ENCODE peak calls at places on chromosome 12, in six cellular contexts. One of them, this sample, is unnamed.

GRCh38 chr12:106022568-106023012 is 116.2 kb downstream of the NUAK1 start:
- DNase-seq in ovary: no peak
- DNase-seq in stomach: no peak
- DNase-seq in IMR-90: peak; percentile 80
- DNase-seq in K562: no peak
- DNase-seq in sigmoid colon: no peak
- DNase-seq in this sample: no peak

GRCh38 chr12:32292175-32292574 is 107.2 kb upstream of the FGD4 start:
- DNase-seq in ovary: no peak
- DNase-seq in stomach: no peak
- DNase-seq in IMR-90: no peak
- DNase-seq in K562: no peak
- DNase-seq in sigmoid colon: no peak
- DNase-seq in this sample: no peak

GRCh38 chr12:26185532-26186320 is 9.6 kb upstream of the SSPN start:
- DNase-seq in ovary: no peak
- DNase-seq in stomach: no peak
- DNase-seq in IMR-90: no peak
- DNase-seq in K562: no peak
- DNase-seq in sigmoid colon: no peak
- DNase-seq in this sample: no peak

GRCh38 chr12:21509768-21510167 is 8.2 kb downstream of the GOLT1B start:
- DNase-seq in ovary: no peak
- DNase-seq in stomach: no peak
- DNase-seq in IMR-90: no peak
- DNase-seq in K562: no peak
- DNase-seq in sigmoid colon: no peak
- DNase-seq in this sample: no peak

GRCh38 chr12:85385406-85385805 is 105.4 kb downstream of the ALX1 start:
- DNase-seq in ovary: no peak
- DNase-seq in stomach: no peak
- DNase-seq in IMR-90: no peak
- DNase-seq in K562: no peak
- DNase-seq in sigmoid colon: no peak
- DNase-seq in this sample: no peak

GRCh38 chr12:12432373-12432772 is 75.5 kb downstream of the BORCS5 start:
- DNase-seq in ovary: no peak
- DNase-seq in stomach: no peak
- DNase-seq in IMR-90: peak; percentile 96
- DNase-seq in K562: no peak
- DNase-seq in sigmoid colon: no peak
- DNase-seq in this sample: no peak

GRCh38 chr12:120321382-120322202 is 6.0 kb downstream of the PLA2G1B start:
- DNase-seq in ovary: no peak
- DNase-seq in stomach: peak; percentile 51
- DNase-seq in IMR-90: no peak
- DNase-seq in K562: no peak
- DNase-seq in sigmoid colon: no peak
- DNase-seq in this sample: no peak

GRCh38 chr12:95600567-95600966 is 49.3 kb upstream of the USP44 start:
- DNase-seq in ovary: no peak
- DNase-seq in stomach: no peak
- DNase-seq in IMR-90: no peak
- DNase-seq in K562: no peak
- DNase-seq in sigmoid colon: no peak
- DNase-seq in this sample: no peak

GRCh38 chr12:12461281-12461922 is 101.3 kb downstream of the DUSP16 start:
- DNase-seq in ovary: no peak
- DNase-seq in stomach: no peak
- DNase-seq in IMR-90: no peak
- DNase-seq in K562: no peak
- DNase-seq in sigmoid colon: no peak
- DNase-seq in this sample: no peak

GRCh38 chr12:64679487-64679983 is 69.2 kb downstream of the RASSF3 start:
- DNase-seq in ovary: peak; percentile 58
- DNase-seq in stomach: peak; percentile 71
- DNase-seq in IMR-90: peak; percentile 65
- DNase-seq in K562: peak; percentile 82
- DNase-seq in sigmoid colon: peak; percentile 90
- DNase-seq in this sample: peak; percentile 84

GRCh38 chr12:52165096-52165855 is 26.5 kb downstream of the KRT80 start:
- DNase-seq in ovary: no peak
- DNase-seq in stomach: no peak
- DNase-seq in IMR-90: no peak
- DNase-seq in K562: no peak
- DNase-seq in sigmoid colon: no peak
- DNase-seq in this sample: no peak

GRCh38 chr12:43847427-43847826 is 11.5 kb downstream of the TMEM117 start:
- DNase-seq in ovary: no peak
- DNase-seq in stomach: no peak
- DNase-seq in IMR-90: peak; percentile 41
- DNase-seq in K562: no peak
- DNase-seq in sigmoid colon: no peak
- DNase-seq in this sample: no peak

GRCh38 chr12:104177663-104178501 is 37.7 kb upstream of the TXNRD1 start:
- DNase-seq in ovary: peak; percentile 76
- DNase-seq in stomach: peak; percentile 38
- DNase-seq in IMR-90: peak; percentile 97
- DNase-seq in K562: peak; percentile 73
- DNase-seq in sigmoid colon: peak; percentile 97
- DNase-seq in this sample: peak; percentile 53

GRCh38 chr12:121388421-121388981 is 11.4 kb upstream of the RNF34 start:
- DNase-seq in ovary: no peak
- DNase-seq in stomach: no peak
- DNase-seq in IMR-90: peak; percentile 94
- DNase-seq in K562: peak; percentile 45
- DNase-seq in sigmoid colon: no peak
- DNase-seq in this sample: no peak

DNA sequence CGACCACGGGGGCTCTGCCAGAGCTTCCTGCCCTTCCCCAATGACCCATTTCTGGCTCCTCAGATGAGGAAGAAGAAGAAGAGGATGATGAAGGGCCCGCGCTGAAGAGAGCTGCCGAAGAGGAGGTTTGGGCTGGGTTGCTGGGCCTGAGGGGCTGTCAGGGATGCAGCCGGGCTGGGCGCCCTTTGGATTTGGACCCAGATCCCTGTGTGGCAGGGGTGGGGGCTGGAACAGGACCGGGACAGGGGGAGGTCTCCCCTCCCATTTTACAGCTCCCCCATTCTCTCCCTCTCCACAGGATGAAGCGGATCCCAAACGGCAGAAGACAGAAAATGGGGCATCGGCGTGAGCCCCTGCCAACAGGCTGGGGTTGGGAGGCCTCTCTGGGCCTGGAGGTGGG is 2.2 kb upstream of the LAG3 start:
- DNase-seq in ovary: no peak
- DNase-seq in stomach: no peak
- DNase-seq in IMR-90: no peak
- DNase-seq in K562: no peak
- DNase-seq in sigmoid colon: no peak
- DNase-seq in this sample: no peak
- H3K4me1 ChIP-seq in ovary: peaks cover 19% of the 10 kb centered on the region
- H3K4me1 ChIP-seq in stomach: peaks cover 88% of the 10 kb centered on the region
- H3K4me1 ChIP-seq in IMR-90: peaks cover 20% of the 10 kb centered on the region
- H3K4me1 ChIP-seq in K562: peaks cover 12% of the 10 kb centered on the region
- H3K4me1 ChIP-seq in sigmoid colon: peaks cover 73% of the 10 kb centered on the region
- H3K4me1 ChIP-seq in this sample: peaks cover 11% of the 10 kb centered on the region

GRCh38 chr12:1607940-1608782 is 13.8 kb upstream of the FBXL14 start:
- DNase-seq in ovary: no peak
- DNase-seq in stomach: no peak
- DNase-seq in IMR-90: peak; percentile 42
- DNase-seq in K562: no peak
- DNase-seq in sigmoid colon: no peak
- DNase-seq in this sample: no peak

GRCh38 chr12:1603621-1604020 is 9.2 kb upstream of the FBXL14 start:
- DNase-seq in ovary: no peak
- DNase-seq in stomach: no peak
- DNase-seq in IMR-90: no peak
- DNase-seq in K562: peak; percentile 33
- DNase-seq in sigmoid colon: no peak
- DNase-seq in this sample: no peak

GRCh38 chr12:1605129-1606020 is 11.0 kb upstream of the FBXL14 start:
- DNase-seq in ovary: peak; percentile 74
- DNase-seq in stomach: peak; percentile 73
- DNase-seq in IMR-90: peak; percentile 86
- DNase-seq in K562: peak; percentile 89
- DNase-seq in sigmoid colon: peak; percentile 90
- DNase-seq in this sample: peak; percentile 79

GRCh38 chr12:1604464-1604863 is 10.1 kb upstream of the FBXL14 start:
- DNase-seq in ovary: no peak
- DNase-seq in stomach: no peak
- DNase-seq in IMR-90: no peak
- DNase-seq in K562: no peak
- DNase-seq in sigmoid colon: no peak
- DNase-seq in this sample: no peak

DNA sequence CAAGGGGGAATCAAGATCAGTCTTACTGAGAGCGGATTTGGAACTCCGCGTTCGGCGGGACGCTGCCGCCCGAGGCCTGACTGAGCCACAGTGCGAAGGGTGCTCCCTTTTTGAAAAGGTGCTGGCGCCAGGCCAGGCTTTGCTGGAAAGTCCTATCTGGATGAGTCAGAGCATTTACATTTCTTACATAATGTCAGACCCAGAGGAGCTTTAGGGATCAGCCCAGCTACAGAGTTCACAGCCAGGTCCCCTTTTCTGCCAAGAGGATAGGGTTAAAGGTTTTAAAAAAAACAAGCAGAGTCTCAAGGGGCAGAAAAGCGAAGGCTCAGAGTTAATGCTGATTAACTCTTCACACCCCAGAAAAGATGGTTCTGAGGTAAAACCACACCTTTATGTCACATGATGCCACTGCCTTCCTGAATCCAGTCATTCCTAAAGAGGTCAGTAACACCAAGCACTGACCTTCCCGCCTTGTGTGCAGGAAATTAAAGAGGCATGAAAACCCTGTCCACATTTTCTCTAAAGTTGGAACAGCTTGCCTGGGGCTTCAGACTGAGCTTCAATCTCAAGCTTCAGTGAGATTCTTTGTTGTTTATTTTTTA is 11.7 kb upstream of the FBXL14 start:
- DNase-seq in ovary: peak; percentile 95
- DNase-seq in stomach: peak; percentile 96
- DNase-seq in IMR-90: peak; percentile 84
- DNase-seq in K562: peak; percentile 94
- DNase-seq in sigmoid colon: peak; percentile 97
- DNase-seq in this sample: peak; percentile 94
- TF ChIP-seq POLR2A in ovary: peak; percentile 60
- TF ChIP-seq POLR2A in stomach: no peak
- TF ChIP-seq POLR2A in IMR-90: no peak
- TF ChIP-seq POLR2A in K562: peak; percentile 52
- TF ChIP-seq POLR2A in sigmoid colon: peak; percentile 57
- TF ChIP-seq POLR2A in this sample: no peak

DNA sequence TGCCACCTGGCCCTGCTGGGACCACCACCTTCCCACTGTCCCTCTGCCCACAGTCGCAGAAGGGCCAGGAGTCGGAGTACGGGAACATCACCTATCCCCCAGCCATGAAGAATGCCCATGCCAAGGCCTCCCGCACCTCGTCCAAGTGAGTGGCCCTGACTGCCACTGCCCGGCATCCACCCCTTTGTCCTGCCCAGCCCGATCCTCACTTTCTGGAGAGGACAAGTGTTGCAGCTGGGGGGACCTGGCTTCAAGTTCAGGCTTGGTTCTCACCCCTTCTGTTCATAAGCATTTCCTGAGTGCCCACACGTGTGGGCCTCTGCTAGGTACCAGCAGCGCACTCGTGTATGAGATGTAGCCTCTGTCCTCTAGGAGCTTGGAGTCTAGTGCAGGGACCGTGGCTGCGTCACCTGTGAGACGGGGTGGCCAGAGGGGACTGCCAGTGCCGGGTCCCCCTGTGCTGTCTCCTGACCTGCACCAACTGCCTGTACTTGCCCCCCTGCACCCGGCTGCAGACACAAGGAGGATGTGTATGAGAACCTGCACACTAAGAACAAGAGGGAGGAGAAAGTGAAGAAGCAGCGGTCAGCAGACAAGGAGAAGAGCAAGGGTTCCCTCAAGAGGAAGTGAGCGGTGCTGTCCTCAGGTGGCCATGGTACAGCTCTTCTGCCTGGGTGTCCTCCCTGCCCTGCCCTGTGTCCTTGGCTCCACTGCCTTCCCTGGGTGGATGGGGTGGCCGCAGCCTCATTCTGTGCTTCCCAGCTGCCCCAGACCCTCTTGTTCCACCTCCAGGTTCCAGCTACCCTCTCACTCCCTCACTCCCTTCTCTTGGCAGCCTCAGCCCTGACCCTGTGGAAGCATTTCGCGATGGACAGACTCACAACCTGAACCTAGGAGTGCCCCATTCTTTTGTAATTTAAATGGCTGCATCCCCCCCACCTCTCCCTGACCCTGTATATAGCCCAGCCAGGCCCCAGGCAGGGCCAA is 9.4 kb downstream of the PTPN6 start:
- DNase-seq in ovary: peak; percentile 45
- DNase-seq in stomach: no peak
- DNase-seq in IMR-90: peak; percentile 38
- DNase-seq in K562: peak; percentile 65
- DNase-seq in sigmoid colon: peak; percentile 70
- DNase-seq in this sample: peak; percentile 31
- TF ChIP-seq CTCF in ovary: no peak
- TF ChIP-seq CTCF in stomach: no peak
- TF ChIP-seq CTCF in IMR-90: peak; percentile 40
- TF ChIP-seq CTCF in K562: peak; percentile 67
- TF ChIP-seq CTCF in sigmoid colon: no peak
- TF ChIP-seq CTCF in this sample: no peak

DNA sequence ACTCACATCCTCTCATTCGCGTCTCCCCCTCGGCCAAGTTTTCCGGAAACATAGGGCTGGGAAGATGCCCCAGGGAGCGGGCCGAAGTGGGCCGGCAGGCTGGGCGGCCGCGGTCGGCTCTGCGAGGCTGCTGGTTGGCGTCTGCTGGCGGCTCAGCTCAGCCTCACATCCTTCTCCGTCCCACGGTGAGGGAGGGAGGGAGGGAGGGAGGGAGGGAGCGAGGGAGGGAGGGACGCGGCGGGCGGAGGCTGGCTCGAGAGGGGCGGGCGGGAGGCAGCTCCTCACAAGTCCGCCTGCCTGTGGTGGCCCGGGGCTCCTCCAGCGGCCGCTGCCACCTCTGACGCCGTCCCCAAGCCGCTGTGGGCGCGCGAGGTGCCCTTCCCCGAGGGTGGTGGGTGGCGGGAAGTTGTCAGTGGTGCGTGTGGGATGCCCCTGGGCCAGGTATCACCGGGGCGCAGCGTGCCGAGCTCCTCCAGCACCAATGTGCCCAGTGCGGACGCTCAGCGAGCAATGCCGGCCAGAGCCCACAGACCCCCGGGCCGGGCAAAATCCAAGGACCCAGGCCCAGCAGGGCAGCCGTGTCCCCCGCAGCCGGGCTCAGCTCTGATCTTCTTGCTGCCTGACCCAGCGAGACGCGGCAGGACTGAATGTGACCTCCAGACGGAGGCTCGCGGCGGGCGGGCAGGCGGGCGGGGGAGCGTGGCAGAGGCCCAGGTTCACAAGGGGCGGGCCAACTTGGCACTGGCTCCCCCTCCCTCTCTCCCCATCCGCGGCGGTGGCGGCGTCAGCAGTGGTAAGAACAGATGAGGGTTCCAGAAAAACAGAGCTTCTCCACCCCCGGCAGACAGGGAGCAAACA is 94.0 kb downstream of the RFLNA start:
- DNase-seq in ovary: peak; percentile 93
- DNase-seq in stomach: peak; percentile 91
- DNase-seq in IMR-90: peak; percentile 85
- DNase-seq in K562: no peak
- DNase-seq in sigmoid colon: peak; percentile 96
- DNase-seq in this sample: peak; percentile 93
- H3K4me1 ChIP-seq in ovary: peaks cover 27% of the 10 kb centered on the region
- H3K4me1 ChIP-seq in stomach: peaks cover 100% of the 10 kb centered on the region
- H3K4me1 ChIP-seq in IMR-90: peaks cover 62% of the 10 kb centered on the region
- H3K4me1 ChIP-seq in K562: peaks cover 4% of the 10 kb centered on the region
- H3K4me1 ChIP-seq in sigmoid colon: peaks cover 95% of the 10 kb centered on the region
- H3K4me1 ChIP-seq in this sample: peaks cover 97% of the 10 kb centered on the region

GRCh38 chr12:91219919-91220318 is 37.3 kb upstream of the DCN start:
- DNase-seq in ovary: no peak
- DNase-seq in stomach: no peak
- DNase-seq in IMR-90: no peak
- DNase-seq in K562: no peak
- DNase-seq in sigmoid colon: no peak
- DNase-seq in this sample: no peak
- TF ChIP-seq POLR2A in ovary: no peak
- TF ChIP-seq POLR2A in stomach: no peak
- TF ChIP-seq POLR2A in IMR-90: no peak
- TF ChIP-seq POLR2A in K562: no peak
- TF ChIP-seq POLR2A in sigmoid colon: no peak
- TF ChIP-seq POLR2A in this sample: no peak

This sample was measured in heart left ventricle.